ENCODE peak calls at places on chromosomes 12 and 14, in six cellular contexts. A is IMR-90, O is neuronal stem cell, C is H1, V is trophoblast cell, X is mesendoderm. R is an unnamed sample.

GRCh38 chr12:76312314-76312713 is 35.9 kb downstream of the BBS10 start:
- DNase-seq in X (peak), C (no peak), O (no peak), V (no peak), A (no peak), R (no peak)

GRCh38 chr14:66104486-66104885 is 381.7 kb upstream of the CCDC196 start:
- DNase-seq in C (no peak), V (no peak), A (no peak), O (no peak), X (peak), R (peak)

GRCh38 chr12:122080149-122081107 is 1.9 kb downstream of the MLXIP start:
- DNase-seq in A (peak), O (no peak), C (no peak), X (peak), V (no peak), R (no peak)

GRCh38 chr14:61254803-61255526 is 26.2 kb downstream of the TMEM30B start:
- DNase-seq in O (no peak), X (peak), V (no peak), A (no peak), C (peak), R (peak)

GRCh38 chr12:43285248-43285647 is 266.8 kb downstream of the ADAMTS20 start:
- DNase-seq in X (no peak), O (no peak), A (peak), C (no peak), V (no peak), R (no peak)

GRCh38 chr12:87427770-87428169 is 601.4 kb downstream of the C12orf50 start:
- DNase-seq in X (no peak), O (no peak), C (no peak), V (no peak), A (no peak), R (no peak)

GRCh38 chr12:76123301-76124212 is 39.1 kb upstream of the NAP1L1 start:
- DNase-seq in X (no peak), A (peak), O (no peak), C (no peak), V (no peak), R (no peak)

GRCh38 chr14:106551265-106551664 is 1024.9 kb downstream of the TMEM121 start:
- DNase-seq in A (no peak), O (no peak), C (no peak), X (no peak), V (no peak), R (no peak)

GRCh38 chr14:22849212-22849819 is 12.9 kb downstream of the MMP14 start:
- DNase-seq in V (no peak), X (no peak), C (no peak), O (no peak), A (no peak), R (no peak)

GRCh38 chr12:71636704-71637115 is 26.9 kb downstream of the ZFC3H1 start:
- DNase-seq in X (peak), A (peak), C (no peak), V (peak), O (peak), R (no peak)

GRCh38 chr14:89540830-89541470 is 123.9 kb upstream of the FOXN3 start:
- DNase-seq in O (no peak), X (peak), A (peak), V (peak), C (no peak), R (no peak)

GRCh38 chr12:57740656-57741412 is 2.3 kb upstream of the AGAP2 start:
- DNase-seq in V (no peak), A (no peak), X (peak), C (no peak), O (no peak), R (peak)

GRCh38 chr12:27331927-27332324 is 710 bp upstream of the BMAL2 start:
- DNase-seq in X (no peak), V (peak), O (no peak), A (no peak), C (no peak), R (no peak)

GRCh38 chr12:82904219-82904795 is 217.6 kb downstream of the TMTC2 start:
- DNase-seq in C (no peak), A (peak), V (no peak), X (no peak), O (no peak), R (no peak)

GRCh38 chr12:3303410-3304136 is 187.4 kb upstream of the PRMT8 start:
- DNase-seq in C (no peak), A (no peak), O (no peak), V (no peak), X (peak), R (peak)

GRCh38 chr12:34236073-34236472 is 213.8 kb downstream of the ALG10 start:
- DNase-seq in O (no peak), A (no peak), X (no peak), C (no peak), V (no peak), R (no peak)

GRCh38 chr14:91801358-91801757 is 66.0 kb downstream of the TC2N start:
- DNase-seq in V (no peak), X (no peak), A (no peak), C (no peak), O (no peak), R (no peak)

GRCh38 chr12:16756833-16757552 is 151.0 kb upstream of the LMO3 start:
- DNase-seq in C (no peak), V (no peak), A (no peak), X (peak), O (peak), R (no peak)

GRCh38 chr12:40738856-40739255 is 46.6 kb downstream of the CNTN1 start:
- DNase-seq in X (no peak), C (no peak), O (no peak), A (no peak), V (no peak), R (no peak)

GRCh38 chr14:79028281-79028680 is 858.1 kb downstream of the NRXN3 start:
- DNase-seq in X (no peak), V (no peak), O (no peak), A (no peak), C (no peak), R (no peak)

GRCh38 chr12:125142601-125143000 is 77.4 kb downstream of the AACS start:
- DNase-seq in O (no peak), V (peak), A (no peak), X (no peak), C (no peak), R (no peak)

GRCh38 chr12:49188205-49188915 is 520 bp downstream of the TUBA1A start:
- DNase-seq in C (no peak), V (peak), O (no peak), X (peak), A (peak), R (peak)

GRCh38 chr12:106106892-106107291 is 31.9 kb downstream of the NUAK1 start:
- DNase-seq in X (peak), O (no peak), A (peak), V (peak), C (no peak), R (no peak)

GRCh38 chr12:105954891-105955607 is 183.7 kb downstream of the NUAK1 start:
- DNase-seq in V (peak), X (no peak), A (peak), C (no peak), O (no peak), R (no peak)

GRCh38 chr12:116804051-116804450 is 65.9 kb downstream of the RNFT2 start:
- DNase-seq in C (no peak), V (no peak), O (no peak), A (no peak), X (no peak), R (no peak)

GRCh38 chr14:100791995-100792394 is 33.9 kb upstream of the MEG3 start:
- DNase-seq in O (no peak), C (no peak), A (no peak), X (no peak), V (no peak), R (no peak)

GRCh38 chr12:14960548-14961465 is 594 bp downstream of the ARHGDIB start:
- DNase-seq in V (peak), X (no peak), C (no peak), O (no peak), A (peak), R (no peak)

GRCh38 chr12:15757553-15758255 is 31.5 kb downstream of the EPS8 start:
- DNase-seq in X (peak), O (no peak), C (no peak), V (peak), A (peak), R (no peak)

GRCh38 chr12:88142610-88142991 is 494 bp downstream of the TMTC3 start:
- DNase-seq in O (no peak), V (peak), C (no peak), A (no peak), X (peak), R (peak)

GRCh38 chr12:106446429-106447092 is 89.0 kb downstream of the POLR3B start:
- DNase-seq in C (no peak), O (peak), A (no peak), V (no peak), X (no peak), R (no peak)

GRCh38 chr12:52759695-52760094 is 17.4 kb downstream of the KRT76 start:
- DNase-seq in X (no peak), O (no peak), C (no peak), A (no peak), V (no peak), R (no peak)

GRCh38 chr14:49363926-49364751 is 222.0 kb downstream of the RPS29 start:
- DNase-seq in C (no peak), A (no peak), X (peak), V (no peak), O (no peak), R (no peak)

GRCh38 chr12:12736759-12737676 is 19.9 kb downstream of the CDKN1B start:
- DNase-seq in X (peak), C (no peak), A (peak), V (no peak), O (no peak), R (no peak)

GRCh38 chr12:76311796-76312195 is 36.4 kb downstream of the BBS10 start:
- DNase-seq in O (no peak), V (no peak), C (no peak), A (peak), X (no peak), R (no peak)

GRCh38 chr12:94183702-94184379 is 35.5 kb downstream of the PLXNC1 start:
- DNase-seq in V (no peak), A (no peak), C (no peak), O (no peak), X (no peak), R (no peak)

GRCh38 chr12:121196902-121197301 is 13.0 kb upstream of the P2RX4 start:
- DNase-seq in C (no peak), X (no peak), A (no peak), O (no peak), V (peak), R (no peak)

DNA sequence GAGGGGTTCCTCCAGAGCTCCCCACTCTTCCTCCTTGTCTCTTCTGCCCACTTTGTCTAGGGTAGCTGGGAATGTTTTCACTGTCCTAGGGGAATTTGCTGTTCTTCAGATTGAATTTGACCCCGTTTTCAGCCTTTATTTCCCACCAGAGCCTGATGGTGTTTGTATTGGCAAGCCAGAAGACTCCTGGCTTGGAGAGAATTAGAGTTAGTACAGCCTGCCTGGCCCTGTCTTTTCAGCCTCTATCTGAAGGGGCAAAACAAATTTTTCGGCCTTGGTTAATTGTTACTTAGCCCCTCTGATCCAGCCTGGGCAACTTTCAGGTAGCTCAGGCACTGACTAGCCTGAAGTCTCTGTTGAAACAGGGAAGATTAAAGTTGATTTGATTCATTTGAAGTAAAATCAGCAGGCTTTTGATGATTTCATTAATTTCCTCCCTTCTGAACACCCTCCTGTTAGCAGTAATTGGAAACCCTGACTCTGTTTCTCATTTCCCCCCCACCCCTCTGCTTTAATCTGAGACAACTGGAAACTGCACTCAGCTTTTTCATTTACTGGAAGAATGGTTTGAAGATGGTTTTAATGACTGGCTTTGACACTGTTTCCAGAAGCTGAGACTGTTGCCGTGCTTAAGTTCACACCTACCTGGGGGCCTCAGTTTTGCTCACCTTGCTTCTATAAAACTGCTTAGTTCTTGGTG is 63.3 kb downstream of the SUSD6 start:
- DNase-seq in V (no peak), O (no peak), A (no peak), X (no peak), C (no peak), R (no peak)
- H3K9ac ChIP-seq in V (no peak), O (no peak), A (no peak), X (no peak), C (no peak), R (no peak)

DNA sequence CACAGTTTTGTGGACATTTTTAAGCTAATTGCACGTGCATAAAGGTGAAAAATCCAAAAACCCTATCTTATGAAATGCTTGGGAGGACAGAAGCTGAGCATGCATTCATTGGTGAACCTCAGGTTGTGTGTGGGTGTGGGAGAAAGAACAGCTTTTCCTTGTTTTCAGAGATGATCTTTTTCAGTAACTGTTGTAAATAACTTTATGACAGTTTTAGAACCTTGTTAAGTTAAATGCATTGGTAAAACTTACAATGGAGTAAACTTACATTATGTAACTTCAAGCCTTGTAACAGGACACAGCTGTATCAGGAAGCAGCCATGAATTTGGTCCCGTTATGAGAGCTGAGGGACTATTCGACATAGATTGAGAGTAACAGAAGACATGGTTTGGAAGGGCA is 587.4 kb downstream of the GALC start:
- DNase-seq in C (no peak), X (no peak), V (no peak), A (no peak), O (no peak), R (no peak)
- H3K23ac ChIP-seq in C (no peak), X (no peak), V (no peak), A (no peak), O (no peak), R (no peak)

DNA sequence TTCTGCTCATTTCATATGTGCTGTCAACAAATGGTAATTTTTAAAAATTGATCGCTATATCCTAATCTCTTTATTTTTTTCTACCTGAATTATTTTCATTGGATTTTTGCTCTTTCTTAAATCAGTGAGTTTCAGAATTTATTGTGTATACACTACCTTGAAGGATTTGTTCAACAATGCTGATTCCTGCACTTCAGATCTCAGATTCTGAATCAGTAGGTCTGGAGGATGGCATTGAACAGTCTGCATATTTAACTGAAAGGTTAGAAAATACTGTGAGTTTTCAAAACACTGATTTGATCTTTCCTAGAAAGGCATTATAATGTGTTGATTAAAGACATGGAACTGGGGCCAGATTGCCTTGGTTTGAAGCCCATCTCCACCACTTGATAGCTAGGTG is 1.6 kb downstream of the G2E3 start:
- DNase-seq in O (no peak), C (no peak), V (no peak), X (no peak), A (no peak), R (no peak)
- H3K9ac ChIP-seq in O (no peak), C (no peak), V (no peak), X (peak), A (peak), R (peak)

DNA sequence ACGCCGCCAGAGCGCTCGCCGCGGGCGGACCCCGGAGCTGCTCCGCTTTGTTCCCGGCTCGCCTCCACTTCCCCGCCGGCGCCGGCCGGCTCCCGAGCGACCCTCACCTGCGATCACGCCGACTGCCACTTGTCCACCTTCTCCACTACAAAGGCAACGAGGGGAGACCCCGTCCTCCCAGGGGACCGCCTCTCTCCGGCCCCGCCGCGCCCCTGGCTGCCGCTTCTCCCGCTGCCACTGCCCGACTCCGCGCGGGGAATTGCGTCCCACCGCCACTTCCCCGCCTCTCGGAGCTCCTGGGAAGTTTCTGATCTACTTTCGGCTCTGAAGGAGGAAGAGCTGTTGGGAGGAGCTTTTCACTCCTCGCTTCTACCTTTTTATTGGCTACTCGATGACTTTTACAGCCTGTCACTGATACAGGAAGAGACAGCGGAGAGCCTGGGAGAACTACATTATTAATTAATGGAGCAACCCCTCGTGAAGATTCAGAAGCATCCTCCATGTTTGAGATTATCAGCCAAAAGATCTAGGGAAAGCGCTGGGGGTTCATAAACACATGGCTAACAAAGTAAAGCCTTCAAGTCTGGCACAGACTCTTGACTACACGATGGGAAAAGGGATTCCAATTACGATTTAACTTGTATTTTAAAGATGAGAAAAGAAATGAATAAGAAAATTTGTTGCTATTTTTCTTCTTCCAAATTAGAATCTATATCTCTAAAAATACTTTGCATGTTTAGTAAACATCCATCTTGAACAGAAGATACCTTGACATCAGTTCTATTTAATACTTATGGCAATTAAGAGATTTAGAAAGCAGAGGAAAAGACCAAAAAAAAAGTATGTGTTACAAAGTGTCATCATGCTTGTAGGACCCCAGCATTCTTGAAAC is at the start of gene BAZ1A:
- DNase-seq in X (peak), C (no peak), O (peak), V (peak), A (peak), R (peak)
- H3K23ac ChIP-seq in X (peak), C (no peak), O (peak), V (no peak), A (peak), R (no peak)

GRCh38 chr12:54282949-54283593 is 2.5 kb downstream of the HNRNPA1 start:
- DNase-seq in X (no peak), O (no peak), C (no peak), V (no peak), A (no peak), R (no peak)
- H3K9ac ChIP-seq in X (peak), O (no peak), C (no peak), V (peak), A (peak), R (peak)

GRCh38 chr12:110555509-110556406 is 27.4 kb downstream of the PPTC7 start:
- DNase-seq in A (peak), V (no peak), O (no peak), X (no peak), C (no peak), R (no peak)

GRCh38 chr12:110560048-110560447 is 23.1 kb downstream of the PPTC7 start:
- DNase-seq in O (no peak), V (peak), A (no peak), X (no peak), C (no peak), R (no peak)

GRCh38 chr12:110554184-110554583 is 28.9 kb downstream of the PPTC7 start:
- DNase-seq in A (no peak), X (no peak), V (no peak), C (no peak), O (no peak), R (no peak)

GRCh38 chr12:110556705-110557104 is 26.4 kb downstream of the PPTC7 start:
- DNase-seq in X (no peak), C (no peak), A (no peak), V (no peak), O (no peak), R (no peak)

GRCh38 chr12:110557300-110557699 is 25.8 kb downstream of the PPTC7 start:
- DNase-seq in V (no peak), X (no peak), O (no peak), A (no peak), C (no peak), R (no peak)
- H3K23ac ChIP-seq in V (no peak), X (no peak), O (no peak), A (no peak), C (no peak), R (no peak)

R was measured in H9.